ENCODE peak calls at places on chromosome 2, in six cellular contexts. One of them, this sample, is unnamed.

GRCh38 chr2:71498261-71498701 is 44.9 kb downstream of the DYSF start:
- DNase-seq in amniotic epithelial cell: peak; percentile 92
- DNase-seq in activated CD4-positive, alpha-beta T cell treated with anti-CD3 and anti-CD28 coated beads, Interleukin-2, amount 10 ng/mL, durations not matched to agents 7 days and 5 days: no peak
- DNase-seq in astrocyte of the cerebellum: peak; percentile 86
- DNase-seq in fibroblast of mammary gland: peak; percentile 55
- DNase-seq in cardiac fibroblast: peak; percentile 80
- DNase-seq in this sample: peak; percentile 99

GRCh38 chr2:219175928-219176817 is 552 bp downstream of the CNPPD1 start:
- DNase-seq in amniotic epithelial cell: peak; percentile 24
- DNase-seq in astrocyte of the cerebellum: no peak
- DNase-seq in cardiac fibroblast: peak; percentile 41
- DNase-seq in activated CD4-positive, alpha-beta T cell treated with anti-CD3 and anti-CD28 coated beads, Interleukin-2, amount 10 ng/mL, durations not matched to agents 7 days and 5 days: peak; percentile 29
- DNase-seq in fibroblast of mammary gland: peak; percentile 22
- DNase-seq in this sample: peak; percentile 34

GRCh38 chr2:189217546-189217945 is 38.0 kb upstream of the COL5A2 start:
- DNase-seq in fibroblast of mammary gland: peak; percentile 20
- DNase-seq in cardiac fibroblast: peak; percentile 93
- DNase-seq in astrocyte of the cerebellum: peak; percentile 60
- DNase-seq in amniotic epithelial cell: peak; percentile 92
- DNase-seq in activated CD4-positive, alpha-beta T cell treated with anti-CD3 and anti-CD28 coated beads, Interleukin-2, amount 10 ng/mL, durations not matched to agents 7 days and 5 days: no peak
- DNase-seq in this sample: peak; percentile 14

GRCh38 chr2:164675698-164676097 is 54.4 kb upstream of the GRB14 start:
- DNase-seq in activated CD4-positive, alpha-beta T cell treated with anti-CD3 and anti-CD28 coated beads, Interleukin-2, amount 10 ng/mL, durations not matched to agents 7 days and 5 days: no peak
- DNase-seq in astrocyte of the cerebellum: no peak
- DNase-seq in cardiac fibroblast: no peak
- DNase-seq in amniotic epithelial cell: no peak
- DNase-seq in fibroblast of mammary gland: no peak
- DNase-seq in this sample: no peak

GRCh38 chr2:68831688-68832087 is 39.5 kb downstream of the BMP10 start:
- DNase-seq in cardiac fibroblast: peak; percentile 59
- DNase-seq in astrocyte of the cerebellum: no peak
- DNase-seq in fibroblast of mammary gland: peak; percentile 46
- DNase-seq in amniotic epithelial cell: peak; percentile 71
- DNase-seq in activated CD4-positive, alpha-beta T cell treated with anti-CD3 and anti-CD28 coated beads, Interleukin-2, amount 10 ng/mL, durations not matched to agents 7 days and 5 days: no peak
- DNase-seq in this sample: peak; percentile 47

GRCh38 chr2:82641781-82642180 is 1817.3 kb downstream of the SUCLG1 start:
- DNase-seq in cardiac fibroblast: no peak
- DNase-seq in amniotic epithelial cell: peak; percentile 6
- DNase-seq in activated CD4-positive, alpha-beta T cell treated with anti-CD3 and anti-CD28 coated beads, Interleukin-2, amount 10 ng/mL, durations not matched to agents 7 days and 5 days: no peak
- DNase-seq in astrocyte of the cerebellum: no peak
- DNase-seq in fibroblast of mammary gland: no peak
- DNase-seq in this sample: no peak

GRCh38 chr2:155020246-155020645 is 321.8 kb downstream of the KCNJ3 start:
- DNase-seq in amniotic epithelial cell: no peak
- DNase-seq in astrocyte of the cerebellum: no peak
- DNase-seq in cardiac fibroblast: no peak
- DNase-seq in activated CD4-positive, alpha-beta T cell treated with anti-CD3 and anti-CD28 coated beads, Interleukin-2, amount 10 ng/mL, durations not matched to agents 7 days and 5 days: no peak
- DNase-seq in fibroblast of mammary gland: no peak
- DNase-seq in this sample: no peak

GRCh38 chr2:45283764-45284620 is 274.7 kb upstream of the SIX2 start:
- DNase-seq in astrocyte of the cerebellum: peak; percentile 64
- DNase-seq in activated CD4-positive, alpha-beta T cell treated with anti-CD3 and anti-CD28 coated beads, Interleukin-2, amount 10 ng/mL, durations not matched to agents 7 days and 5 days: no peak
- DNase-seq in cardiac fibroblast: peak; percentile 86
- DNase-seq in amniotic epithelial cell: no peak
- DNase-seq in fibroblast of mammary gland: peak; percentile 89
- DNase-seq in this sample: peak; percentile 81

GRCh38 chr2:55338268-55338667 is 69.2 kb upstream of the MTIF2 start:
- DNase-seq in astrocyte of the cerebellum: no peak
- DNase-seq in activated CD4-positive, alpha-beta T cell treated with anti-CD3 and anti-CD28 coated beads, Interleukin-2, amount 10 ng/mL, durations not matched to agents 7 days and 5 days: no peak
- DNase-seq in fibroblast of mammary gland: peak; percentile 5
- DNase-seq in cardiac fibroblast: peak; percentile 8
- DNase-seq in amniotic epithelial cell: peak; percentile 69
- DNase-seq in this sample: no peak

GRCh38 chr2:23510471-23510870 is 125.5 kb downstream of the KLHL29 start:
- DNase-seq in fibroblast of mammary gland: no peak
- DNase-seq in cardiac fibroblast: no peak
- DNase-seq in astrocyte of the cerebellum: no peak
- DNase-seq in amniotic epithelial cell: no peak
- DNase-seq in activated CD4-positive, alpha-beta T cell treated with anti-CD3 and anti-CD28 coated beads, Interleukin-2, amount 10 ng/mL, durations not matched to agents 7 days and 5 days: no peak
- DNase-seq in this sample: no peak

GRCh38 chr2:172375247-172375646 is 52.1 kb upstream of the ITGA6 start:
- DNase-seq in fibroblast of mammary gland: peak; percentile 2
- DNase-seq in amniotic epithelial cell: no peak
- DNase-seq in cardiac fibroblast: no peak
- DNase-seq in astrocyte of the cerebellum: no peak
- DNase-seq in activated CD4-positive, alpha-beta T cell treated with anti-CD3 and anti-CD28 coated beads, Interleukin-2, amount 10 ng/mL, durations not matched to agents 7 days and 5 days: no peak
- DNase-seq in this sample: no peak

This sample was measured in NCI-H226.